ENCODE peak calls at places on chromosomes 2 and 18, in seven cellular contexts. One of them, this sample, is unnamed.
A peak's percentile ranks its signal among the peaks of the same experiment; 100 is the strongest.

GRCh38 chr2:157155992-157156391 is 101.5 kb upstream of the GALNT5 start:
- DNase-seq in GM20000: no peak
- DNase-seq in heart left ventricle: no peak
- DNase-seq in sigmoid colon: no peak
- DNase-seq in pancreas: no peak
- DNase-seq in fibroblast of lung: no peak
- DNase-seq in IMR-90: no peak
- DNase-seq in this sample: no peak

GRCh38 chr2:212794471-212794870 is 255.9 kb upstream of the ERBB4 start:
- DNase-seq in GM20000: no peak
- DNase-seq in heart left ventricle: no peak
- DNase-seq in sigmoid colon: no peak
- DNase-seq in pancreas: no peak
- DNase-seq in fibroblast of lung: no peak
- DNase-seq in IMR-90: no peak
- DNase-seq in this sample: no peak

GRCh38 chr2:171513719-171514160 is 8.5 kb upstream of the CYBRD1 start:
- DNase-seq in GM20000: peak; percentile 54
- DNase-seq in heart left ventricle: no peak
- DNase-seq in sigmoid colon: no peak
- DNase-seq in pancreas: no peak
- DNase-seq in fibroblast of lung: no peak
- DNase-seq in IMR-90: no peak
- DNase-seq in this sample: no peak

GRCh38 chr2:199668648-199669047 is 182.3 kb downstream of the FTCDNL1 start:
- DNase-seq in GM20000: no peak
- DNase-seq in heart left ventricle: no peak
- DNase-seq in sigmoid colon: no peak
- DNase-seq in pancreas: no peak
- DNase-seq in fibroblast of lung: no peak
- DNase-seq in IMR-90: no peak
- DNase-seq in this sample: no peak

GRCh38 chr18:23485386-23485785 is 17.9 kb upstream of the RMC1 start:
- DNase-seq in GM20000: no peak
- DNase-seq in heart left ventricle: no peak
- DNase-seq in sigmoid colon: no peak
- DNase-seq in pancreas: no peak
- DNase-seq in fibroblast of lung: no peak
- DNase-seq in IMR-90: no peak
- DNase-seq in this sample: no peak

GRCh38 chr18:49031511-49032188 is 80.9 kb upstream of the SMAD7 start:
- DNase-seq in GM20000: no peak
- DNase-seq in heart left ventricle: no peak
- DNase-seq in sigmoid colon: peak; percentile 46
- DNase-seq in pancreas: no peak
- DNase-seq in fibroblast of lung: no peak
- DNase-seq in IMR-90: no peak
- DNase-seq in this sample: peak; percentile 63

GRCh38 chr2:161839931-161840330 is 215.7 kb downstream of the SLC4A10 start:
- DNase-seq in GM20000: no peak
- DNase-seq in heart left ventricle: no peak
- DNase-seq in sigmoid colon: no peak
- DNase-seq in pancreas: no peak
- DNase-seq in fibroblast of lung: no peak
- DNase-seq in IMR-90: no peak
- DNase-seq in this sample: no peak

GRCh38 chr2:222506230-222506934 is 82.0 kb downstream of the SGPP2 start:
- DNase-seq in GM20000: no peak
- DNase-seq in heart left ventricle: no peak
- DNase-seq in sigmoid colon: no peak
- DNase-seq in pancreas: no peak
- DNase-seq in fibroblast of lung: no peak
- DNase-seq in IMR-90: no peak
- DNase-seq in this sample: no peak

GRCh38 chr2:178700922-178701342 is 106.3 kb downstream of the TTN start:
- DNase-seq in GM20000: peak; percentile 31
- DNase-seq in heart left ventricle: no peak
- DNase-seq in sigmoid colon: no peak
- DNase-seq in pancreas: no peak
- DNase-seq in fibroblast of lung: peak; percentile 46
- DNase-seq in IMR-90: peak; percentile 35
- DNase-seq in this sample: no peak

GRCh38 chr2:43142921-43143438 is 83.4 kb downstream of the ZFP36L2 start:
- DNase-seq in GM20000: no peak
- DNase-seq in heart left ventricle: peak; percentile 28
- DNase-seq in sigmoid colon: no peak
- DNase-seq in pancreas: peak; percentile 59
- DNase-seq in fibroblast of lung: no peak
- DNase-seq in IMR-90: no peak
- DNase-seq in this sample: no peak
- TF ChIP-seq CTCF in GM20000: no peak
- TF ChIP-seq CTCF in heart left ventricle: no peak
- TF ChIP-seq CTCF in sigmoid colon: no peak
- TF ChIP-seq CTCF in pancreas: no peak
- TF ChIP-seq CTCF in fibroblast of lung: no peak
- TF ChIP-seq CTCF in IMR-90: no peak
- TF ChIP-seq CTCF in this sample: no peak

GRCh38 chr2:102344397-102344796 is 11.2 kb upstream of the IL18R1 start:
- DNase-seq in GM20000: no peak
- DNase-seq in heart left ventricle: no peak
- DNase-seq in sigmoid colon: no peak
- DNase-seq in pancreas: no peak
- DNase-seq in fibroblast of lung: no peak
- DNase-seq in IMR-90: no peak
- DNase-seq in this sample: no peak

GRCh38 chr2:102340778-102341177 is 14.8 kb upstream of the IL18R1 start:
- DNase-seq in GM20000: no peak
- DNase-seq in heart left ventricle: no peak
- DNase-seq in sigmoid colon: no peak
- DNase-seq in pancreas: no peak
- DNase-seq in fibroblast of lung: no peak
- DNase-seq in IMR-90: no peak
- DNase-seq in this sample: no peak

GRCh38 chr2:102345329-102345920 is 10.2 kb upstream of the IL18R1 start:
- DNase-seq in GM20000: no peak
- DNase-seq in heart left ventricle: no peak
- DNase-seq in sigmoid colon: no peak
- DNase-seq in pancreas: no peak
- DNase-seq in fibroblast of lung: no peak
- DNase-seq in IMR-90: no peak
- DNase-seq in this sample: no peak

GRCh38 chr2:102346381-102347130 is 9.0 kb upstream of the IL18R1 start:
- DNase-seq in GM20000: no peak
- DNase-seq in heart left ventricle: no peak
- DNase-seq in sigmoid colon: no peak
- DNase-seq in pancreas: no peak
- DNase-seq in fibroblast of lung: no peak
- DNase-seq in IMR-90: no peak
- DNase-seq in this sample: no peak

DNA sequence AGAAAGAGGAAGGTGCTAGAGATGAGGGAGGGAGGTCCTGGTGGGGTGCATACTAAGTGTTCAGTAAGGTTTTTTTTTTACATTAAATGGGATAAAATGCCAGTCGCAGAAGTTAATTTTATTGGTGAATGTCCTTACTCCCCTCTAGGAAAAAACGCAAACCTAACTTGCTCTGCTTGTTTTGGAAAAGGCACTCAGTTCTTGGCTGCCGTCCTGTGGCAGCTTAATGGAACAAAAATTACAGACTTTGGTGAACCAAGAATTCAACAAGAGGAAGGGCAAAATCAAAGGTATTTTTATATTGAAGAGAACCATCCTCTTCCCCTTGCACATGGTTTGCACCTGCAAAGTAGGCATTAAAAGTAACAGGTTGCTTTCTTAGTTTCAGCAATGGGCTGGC is 12.7 kb upstream of the IL18R1 start:
- DNase-seq in GM20000: no peak
- DNase-seq in heart left ventricle: no peak
- DNase-seq in sigmoid colon: no peak
- DNase-seq in pancreas: no peak
- DNase-seq in fibroblast of lung: peak; percentile 40
- DNase-seq in IMR-90: no peak
- DNase-seq in this sample: no peak
- TF ChIP-seq CTCF in GM20000: no peak
- TF ChIP-seq CTCF in heart left ventricle: no peak
- TF ChIP-seq CTCF in sigmoid colon: no peak
- TF ChIP-seq CTCF in pancreas: no peak
- TF ChIP-seq CTCF in fibroblast of lung: peak; percentile 42
- TF ChIP-seq CTCF in IMR-90: no peak
- TF ChIP-seq CTCF in this sample: peak; percentile 10

GRCh38 chr2:167335627-167336026 is 447.3 kb downstream of the XIRP2 start:
- DNase-seq in GM20000: no peak
- DNase-seq in heart left ventricle: no peak
- DNase-seq in sigmoid colon: no peak
- DNase-seq in pancreas: no peak
- DNase-seq in fibroblast of lung: peak; percentile 5
- DNase-seq in IMR-90: peak; percentile 71
- DNase-seq in this sample: no peak

GRCh38 chr2:167333245-167333644 is 445.0 kb downstream of the XIRP2 start:
- DNase-seq in GM20000: no peak
- DNase-seq in heart left ventricle: no peak
- DNase-seq in sigmoid colon: no peak
- DNase-seq in pancreas: no peak
- DNase-seq in fibroblast of lung: no peak
- DNase-seq in IMR-90: peak; percentile 2
- DNase-seq in this sample: no peak

GRCh38 chr2:167332358-167332757 is 444.1 kb downstream of the XIRP2 start:
- DNase-seq in GM20000: no peak
- DNase-seq in heart left ventricle: no peak
- DNase-seq in sigmoid colon: no peak
- DNase-seq in pancreas: no peak
- DNase-seq in fibroblast of lung: no peak
- DNase-seq in IMR-90: no peak
- DNase-seq in this sample: no peak

GRCh38 chr2:167334343-167334742 is 446.1 kb downstream of the XIRP2 start:
- DNase-seq in GM20000: no peak
- DNase-seq in heart left ventricle: no peak
- DNase-seq in sigmoid colon: no peak
- DNase-seq in pancreas: no peak
- DNase-seq in fibroblast of lung: no peak
- DNase-seq in IMR-90: no peak
- DNase-seq in this sample: no peak

DNA sequence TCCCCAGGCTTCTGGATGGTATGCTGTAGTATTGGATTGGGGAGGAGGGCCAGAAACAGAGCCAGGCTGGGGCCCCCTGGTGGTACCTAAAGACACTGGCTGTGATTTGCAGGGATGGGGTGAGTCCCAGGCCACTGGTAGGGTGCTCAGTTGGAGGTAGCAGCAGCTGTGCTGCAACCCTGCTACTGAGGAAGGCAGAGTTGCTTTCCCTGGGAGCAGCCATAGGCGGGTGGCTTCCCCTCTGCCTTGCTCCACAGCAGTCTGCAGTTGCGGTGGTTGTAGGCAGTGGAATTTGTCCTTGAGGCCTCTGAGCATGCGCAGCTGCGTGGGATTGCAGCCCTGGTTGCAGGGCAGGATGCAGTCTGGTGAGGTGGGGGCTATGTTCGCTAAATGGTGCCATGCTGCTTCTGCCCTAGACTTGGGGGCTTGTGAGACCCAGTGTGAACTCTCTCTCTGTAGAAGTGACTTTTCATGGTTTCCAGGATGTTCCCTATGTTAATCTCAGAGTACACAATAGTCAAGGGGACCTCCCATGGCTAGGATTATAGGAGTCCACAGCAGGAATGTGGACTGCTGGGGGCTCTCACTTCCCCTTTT is 443.5 kb downstream of the XIRP2 start:
- DNase-seq in GM20000: no peak
- DNase-seq in heart left ventricle: no peak
- DNase-seq in sigmoid colon: no peak
- DNase-seq in pancreas: peak; percentile 38
- DNase-seq in fibroblast of lung: no peak
- DNase-seq in IMR-90: no peak
- DNase-seq in this sample: no peak
- TF ChIP-seq CTCF in GM20000: no peak
- TF ChIP-seq CTCF in heart left ventricle: no peak
- TF ChIP-seq CTCF in sigmoid colon: no peak
- TF ChIP-seq CTCF in pancreas: no peak
- TF ChIP-seq CTCF in fibroblast of lung: peak; percentile 17
- TF ChIP-seq CTCF in IMR-90: peak; percentile 2
- TF ChIP-seq CTCF in this sample: no peak

GRCh38 chr2:172671506-172671905 is 64.1 kb upstream of the RAPGEF4 start:
- DNase-seq in GM20000: no peak
- DNase-seq in heart left ventricle: no peak
- DNase-seq in sigmoid colon: no peak
- DNase-seq in pancreas: no peak
- DNase-seq in fibroblast of lung: no peak
- DNase-seq in IMR-90: peak; percentile 27
- DNase-seq in this sample: no peak

GRCh38 chr2:172674968-172675303 is 60.7 kb upstream of the RAPGEF4 start:
- DNase-seq in GM20000: no peak
- DNase-seq in heart left ventricle: no peak
- DNase-seq in sigmoid colon: no peak
- DNase-seq in pancreas: no peak
- DNase-seq in fibroblast of lung: no peak
- DNase-seq in IMR-90: no peak
- DNase-seq in this sample: no peak

GRCh38 chr2:172672999-172673726 is 62.5 kb upstream of the RAPGEF4 start:
- DNase-seq in GM20000: no peak
- DNase-seq in heart left ventricle: no peak
- DNase-seq in sigmoid colon: no peak
- DNase-seq in pancreas: no peak
- DNase-seq in fibroblast of lung: peak; percentile 36
- DNase-seq in IMR-90: no peak
- DNase-seq in this sample: no peak

GRCh38 chr2:172672114-172672513 is 63.5 kb upstream of the RAPGEF4 start:
- DNase-seq in GM20000: no peak
- DNase-seq in heart left ventricle: no peak
- DNase-seq in sigmoid colon: no peak
- DNase-seq in pancreas: no peak
- DNase-seq in fibroblast of lung: peak; percentile 25
- DNase-seq in IMR-90: peak; percentile 77
- DNase-seq in this sample: no peak

DNA sequence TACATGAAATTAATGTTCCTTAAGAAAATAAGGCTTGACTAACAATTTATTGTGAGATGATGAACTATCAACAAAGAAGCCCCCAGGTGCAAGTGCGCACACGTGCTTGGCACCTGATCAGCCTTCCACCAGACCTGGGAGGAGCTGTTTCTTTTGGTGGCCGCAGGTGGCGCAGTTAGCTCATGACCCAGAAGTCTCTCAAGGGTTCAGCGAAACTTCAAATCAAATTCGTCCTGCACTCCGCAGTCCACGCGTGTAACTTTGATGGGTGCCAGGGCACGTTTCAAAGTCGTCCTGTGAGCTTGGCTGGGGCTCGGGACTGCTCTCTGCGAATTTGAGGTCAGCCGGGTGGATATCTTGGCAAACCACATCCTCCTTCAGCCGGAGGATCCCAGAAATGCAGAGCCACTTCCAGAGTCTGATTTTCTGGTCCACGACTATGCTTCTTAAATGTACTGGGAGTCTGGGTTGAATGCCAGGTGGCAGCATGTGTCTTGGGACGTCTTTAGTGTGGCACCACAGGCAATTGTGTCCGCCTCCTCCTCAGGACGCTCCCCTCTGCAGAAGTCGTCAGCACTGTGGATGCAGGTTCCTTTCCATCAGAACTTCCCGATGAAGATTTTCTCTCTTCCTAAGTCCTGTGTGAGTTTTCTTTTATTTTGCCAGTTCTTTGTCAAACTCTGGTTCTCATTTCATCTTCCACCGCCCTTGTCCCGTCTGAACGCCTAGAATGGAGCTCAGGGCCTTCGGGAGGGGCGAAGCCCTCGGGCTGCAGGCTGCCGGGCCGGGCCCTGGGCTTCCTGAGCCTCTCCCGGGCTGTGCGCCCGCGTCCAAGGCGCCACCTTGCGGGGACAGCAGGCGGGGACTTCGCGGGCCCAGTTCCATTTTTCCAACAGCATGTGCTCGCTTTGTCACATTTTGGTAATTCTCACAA is 61.3 kb upstream of the RAPGEF4 start:
- DNase-seq in GM20000: peak; percentile 62
- DNase-seq in heart left ventricle: no peak
- DNase-seq in sigmoid colon: no peak
- DNase-seq in pancreas: peak; percentile 75
- DNase-seq in fibroblast of lung: peak; percentile 62
- DNase-seq in IMR-90: no peak
- DNase-seq in this sample: peak; percentile 70
- TF ChIP-seq CTCF in GM20000: peak; percentile 58
- TF ChIP-seq CTCF in heart left ventricle: peak; percentile 55
- TF ChIP-seq CTCF in sigmoid colon: no peak
- TF ChIP-seq CTCF in pancreas: peak; percentile 46
- TF ChIP-seq CTCF in fibroblast of lung: peak; percentile 65
- TF ChIP-seq CTCF in IMR-90: peak; percentile 46
- TF ChIP-seq CTCF in this sample: peak; percentile 72

This sample was measured in upper lobe of right lung.